ENCODE peak calls at places on chromosomes 16 and 17, in eight cellular contexts. X is T-helper 17 cell, U is fibroblast of pulmonary artery, H is iPS DF 19.7, L is A549, M is testis, C is cardiac muscle cell, P is renal cortical epithelial cell. D is an unnamed sample.

GRCh38 chr16:79599256-79599836 is 1.2 kb downstream of the MAF start:
- DNase-seq in U (no peak), P (no peak), C (peak), X (no peak), M (no peak), H (no peak), L (peak), D (peak)

GRCh38 chr17:72381597-72382397 is 261.0 kb downstream of the SOX9 start:
- DNase-seq in L (no peak), C (peak), X (no peak), H (no peak), P (no peak), M (no peak), U (no peak), D (no peak)

GRCh38 chr17:68437979-68438877 is 19.1 kb downstream of the WIPI1 start:
- DNase-seq in H (no peak), C (peak), U (peak), M (no peak), P (no peak), X (no peak), L (no peak), D (peak)

GRCh38 chr16:17940584-17940983 is 396.0 kb downstream of the NPIPA8 start:
- DNase-seq in X (no peak), H (no peak), M (no peak), C (no peak), U (no peak), L (no peak), P (no peak), D (no peak)

GRCh38 chr16:2210386-2211365 is at the start of gene BRICD5:
- DNase-seq in X (no peak), C (no peak), H (no peak), L (no peak), M (peak), P (no peak), U (no peak), D (no peak)

GRCh38 chr17:80660527-80661198 is 116.0 kb downstream of the RPTOR start:
- DNase-seq in M (no peak), X (no peak), C (no peak), L (no peak), H (no peak), P (no peak), U (no peak), D (no peak)

GRCh38 chr17:59513934-59514841 is 51.2 kb upstream of the DHX40 start:
- DNase-seq in H (no peak), P (peak), C (peak), U (peak), X (no peak), M (peak), L (peak), D (peak)

GRCh38 chr16:83995756-83996155 is 27.7 kb downstream of the NECAB2 start:
- DNase-seq in L (no peak), C (peak), X (no peak), P (peak), U (no peak), M (peak), H (peak), D (no peak)

GRCh38 chr17:81436294-81436849 is 41.1 kb downstream of the BAHCC1 start:
- DNase-seq in H (no peak), C (peak), X (no peak), U (no peak), M (peak), P (no peak), L (no peak), D (no peak)

GRCh38 chr17:41762391-41762790 is 24.1 kb downstream of the JUP start:
- DNase-seq in U (no peak), C (no peak), P (no peak), M (no peak), L (no peak), H (no peak), X (no peak), D (no peak)

GRCh38 chr16:50267651-50268050 is 1.3 kb downstream of the ADCY7 start:
- DNase-seq in P (no peak), M (no peak), C (no peak), L (no peak), H (no peak), X (no peak), U (no peak), D (no peak)

GRCh38 chr16:86722970-86723369 is 144.6 kb downstream of the FOXL1 start:
- DNase-seq in P (no peak), U (peak), M (no peak), L (no peak), C (peak), X (no peak), H (no peak), D (no peak)

GRCh38 chr16:27983244-27983643 is 80.3 kb downstream of the GSG1L start:
- DNase-seq in M (no peak), P (no peak), U (no peak), C (no peak), X (no peak), L (no peak), H (no peak), D (no peak)

GRCh38 chr16:57071840-57072541 is 20.4 kb upstream of the CPNE2 start:
- DNase-seq in M (no peak), X (no peak), C (peak), P (peak), H (no peak), U (peak), L (no peak), D (peak)

GRCh38 chr16:78516006-78516405 is 416.6 kb downstream of the WWOX start:
- DNase-seq in C (no peak), M (no peak), U (no peak), L (no peak), P (no peak), X (no peak), H (no peak), D (no peak)

GRCh38 chr17:7850970-7851437 is 3.9 kb upstream of the TMEM88 start:
- DNase-seq in C (no peak), L (no peak), U (no peak), M (no peak), P (no peak), H (no peak), X (peak), D (no peak)

GRCh38 chr17:66580178-66580577 is 254.7 kb upstream of the CACNG5 start:
- DNase-seq in P (peak), U (peak), L (peak), H (no peak), X (no peak), M (peak), C (peak), D (peak)

GRCh38 chr16:14168146-14168545 is 97.0 kb downstream of the MRTFB start:
- DNase-seq in L (no peak), M (no peak), H (no peak), C (peak), P (no peak), U (peak), X (no peak), D (no peak)

GRCh38 chr16:17171250-17172143 is 299.3 kb downstream of the XYLT1 start:
- DNase-seq in L (no peak), P (no peak), H (no peak), U (no peak), M (no peak), C (no peak), X (no peak), D (no peak)

GRCh38 chr17:7971651-7972050 is 30.8 kb upstream of the GUCY2D start:
- DNase-seq in L (no peak), P (no peak), H (no peak), U (no peak), M (no peak), C (no peak), X (no peak), D (no peak)

GRCh38 chr17:17120294-17120693 is 78.0 kb downstream of the MPRIP start:
- DNase-seq in U (no peak), P (no peak), M (no peak), X (no peak), H (no peak), L (no peak), C (no peak), D (no peak)

GRCh38 chr17:1179635-1180433 is at the start of gene ABR:
- DNase-seq in U (peak), M (peak), X (peak), C (peak), L (peak), H (no peak), P (no peak), D (no peak)

GRCh38 chr17:82106697-82107305 is 8.8 kb upstream of the FASN start:
- DNase-seq in L (no peak), M (peak), P (no peak), U (no peak), X (no peak), C (no peak), H (no peak), D (no peak)

GRCh38 chr16:28063047-28063521 is 430 bp downstream of the GSG1L start:
- DNase-seq in P (no peak), C (peak), L (no peak), M (no peak), U (peak), H (no peak), X (no peak), D (no peak)

GRCh38 chr17:64741924-64742670 is 80.0 kb upstream of the SMURF2 start:
- DNase-seq in C (peak), L (no peak), P (no peak), X (no peak), H (no peak), U (peak), M (peak), D (no peak)

GRCh38 chr16:8716592-8716991 is 42.2 kb downstream of the ABAT start:
- DNase-seq in U (no peak), P (no peak), H (no peak), C (no peak), X (no peak), M (no peak), L (no peak), D (no peak)

GRCh38 chr17:28744104-28744801 is 442 bp downstream of the TRAF4 start:
- DNase-seq in P (no peak), M (peak), C (peak), H (no peak), U (peak), L (peak), X (peak), D (peak)

GRCh38 chr17:77148109-77148958 is 7.6 kb downstream of the SEC14L1 start:
- DNase-seq in P (no peak), C (no peak), X (no peak), M (no peak), U (no peak), H (no peak), L (no peak), D (no peak)

GRCh38 chr16:47018223-47018891 is 44.9 kb upstream of the DNAJA2 start:
- DNase-seq in P (peak), X (peak), U (peak), M (peak), H (peak), L (peak), C (peak), D (peak)

GRCh38 chr17:79960788-79961522 is 74.7 kb downstream of the TBC1D16 start:
- DNase-seq in C (peak), M (no peak), L (no peak), P (peak), H (no peak), X (no peak), U (peak), D (no peak)

GRCh38 chr16:25606069-25606468 is 85.7 kb upstream of the HS3ST4 start:
- DNase-seq in L (no peak), X (no peak), C (no peak), H (no peak), P (no peak), M (no peak), U (no peak), D (no peak)

GRCh38 chr16:57475711-57476339 is 10.5 kb downstream of the DOK4 start:
- DNase-seq in U (peak), L (peak), M (no peak), X (peak), C (peak), P (no peak), H (peak), D (peak)

GRCh38 chr17:77476920-77477805 is 336.4 kb downstream of the SEC14L1 start:
- DNase-seq in H (no peak), U (peak), X (no peak), M (peak), L (no peak), C (peak), P (peak), D (no peak)

GRCh38 chr17:27810211-27810901 is 10.0 kb upstream of the NOS2 start:
- DNase-seq in U (no peak), P (peak), L (no peak), M (no peak), X (no peak), H (no peak), C (no peak), D (no peak)

GRCh38 chr17:28371245-28372202 is at the start of gene SARM1:
- DNase-seq in P (no peak), U (peak), C (peak), H (no peak), L (peak), X (peak), M (peak), D (peak)

GRCh38 chr16:87636050-87636684 is 33.9 kb downstream of the JPH3 start:
- DNase-seq in L (peak), C (peak), H (no peak), X (peak), M (peak), P (peak), U (peak), D (peak)

GRCh38 chr17:41654134-41654907 is 29.9 kb upstream of the KRT17 start:
- DNase-seq in X (no peak), U (no peak), H (no peak), C (no peak), M (no peak), P (peak), L (peak), D (peak)

GRCh38 chr17:8709006-8709405 is 35.6 kb downstream of the CCDC42 start:
- DNase-seq in H (no peak), P (no peak), X (no peak), L (no peak), U (no peak), C (no peak), M (no peak), D (no peak)

GRCh38 chr17:50914510-50914849 is 48.3 kb upstream of the TOB1 start:
- DNase-seq in C (no peak), H (no peak), P (peak), X (no peak), L (no peak), U (no peak), M (no peak), D (no peak)

D was measured in Calu3.